ENCODE peak calls at places on chromosomes 13 and 19, in eight cellular contexts. R, G, H, Q, W, P, O and V are unnamed samples.

GRCh38 chr13:42968906-42969305 is 23.1 kb downstream of the EPSTI1 start:
- DNase-seq in R (peak; percentile 40), G (peak; percentile 88), H (no peak), Q (no peak), W (no peak), P (no peak), O (no peak), V (no peak)

GRCh38 chr19:35396240-35396885 is 25.5 kb downstream of the GPR42 start:
- DNase-seq in R (no peak), G (no peak), H (no peak), Q (no peak), W (no peak), P (no peak), O (no peak), V (no peak)

GRCh38 chr19:51012661-51013190 is 6.8 kb downstream of the KLK10 start:
- DNase-seq in R (no peak), G (no peak), H (no peak), Q (no peak), W (no peak), P (no peak), O (no peak), V (no peak)

GRCh38 chr13:70844391-70845108 is 736.3 kb upstream of the KLHL1 start:
- DNase-seq in R (no peak), G (peak; percentile 62), H (no peak), Q (no peak), W (no peak), P (no peak), O (no peak), V (no peak)

GRCh38 chr13:40676007-40676406 is 9.6 kb upstream of the FOXO1 start:
- DNase-seq in R (no peak), G (no peak), H (no peak), Q (no peak), W (no peak), P (no peak), O (no peak), V (no peak)

GRCh38 chr13:27200413-27201066 is 28.9 kb upstream of the USP12 start:
- DNase-seq in R (no peak), G (no peak), H (no peak), Q (no peak), W (no peak), P (no peak), O (no peak), V (no peak)

GRCh38 chr13:40583738-40584137 is 82.7 kb downstream of the FOXO1 start:
- DNase-seq in R (no peak), G (no peak), H (no peak), Q (no peak), W (no peak), P (no peak), O (no peak), V (no peak)

GRCh38 chr13:20174656-20175405 is 14.0 kb upstream of the GJA3 start:
- DNase-seq in R (peak; percentile 62), G (peak; percentile 85), H (peak; percentile 61), Q (peak; percentile 69), W (peak; percentile 57), P (peak; percentile 76), O (peak; percentile 44), V (peak; percentile 82)

GRCh38 chr19:28883241-28883693 is 329.7 kb downstream of the UQCRFS1 start:
- DNase-seq in R (no peak), G (no peak), H (no peak), Q (no peak), W (peak; percentile 18), P (no peak), O (no peak), V (peak; percentile 31)

GRCh38 chr19:52211926-52212571 is 22.2 kb downstream of the PPP2R1A start:
- DNase-seq in R (no peak), G (no peak), H (no peak), Q (no peak), W (no peak), P (no peak), O (no peak), V (no peak)

GRCh38 chr19:50649433-50650391 is at the start of gene C19orf81:
- DNase-seq in R (no peak), G (no peak), H (no peak), Q (peak; percentile 68), W (no peak), P (no peak), O (no peak), V (no peak)

DNA sequence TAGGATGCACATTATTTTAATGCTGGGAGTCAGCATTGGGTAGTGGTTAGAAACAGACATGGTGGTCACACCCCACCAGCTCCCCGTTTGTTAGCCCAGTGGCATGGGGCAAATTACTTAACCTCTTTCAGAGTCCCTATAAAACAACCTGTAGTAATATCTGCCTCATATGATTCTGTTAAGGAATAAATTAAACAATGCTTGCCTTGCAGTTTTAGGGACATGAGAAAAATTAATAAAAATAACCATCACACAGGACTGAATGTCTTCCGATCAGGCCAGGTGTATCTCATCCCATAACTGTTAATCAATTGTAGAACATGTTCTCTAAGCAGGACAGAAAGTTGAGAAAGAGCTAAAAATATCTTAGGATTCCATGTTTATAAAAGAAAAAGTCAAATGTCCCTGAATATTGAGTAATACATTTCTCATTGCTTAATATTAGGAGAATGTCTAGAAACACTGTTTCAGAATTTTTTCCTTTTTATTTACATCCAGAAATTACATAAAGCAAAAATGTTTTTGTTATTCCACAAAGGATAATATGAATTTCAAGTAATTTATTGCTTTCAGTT is 196.5 kb downstream of the GPC6 start:
- DNase-seq in R (no peak), G (no peak), H (no peak), Q (no peak), W (no peak), P (no peak), O (no peak), V (no peak)
- TF ChIP-seq POLR2A in R (no peak), G (no peak), H (no peak), Q (no peak), W (no peak), P (no peak), O (no peak), V (no peak)

GRCh38 chr19:44746946-44747738 is 1.4 kb upstream of the BCL3 start:
- DNase-seq in R (peak; percentile 92), G (peak; percentile 97), H (peak; percentile 65), Q (peak; percentile 92), W (peak; percentile 95), P (peak; percentile 96), O (peak; percentile 84), V (peak; percentile 96)

GRCh38 chr19:44746616-44746945 is 1.9 kb upstream of the BCL3 start:
- DNase-seq in R (no peak), G (no peak), H (no peak), Q (no peak), W (no peak), P (no peak), O (no peak), V (no peak)

GRCh38 chr19:44749318-44749717 is 810 bp downstream of the BCL3 start:
- DNase-seq in R (no peak), G (no peak), H (no peak), Q (no peak), W (no peak), P (no peak), O (no peak), V (no peak)

GRCh38 chr19:44748426-44749254 is at the start of gene BCL3:
- DNase-seq in R (peak; percentile 76), G (peak; percentile 90), H (peak; percentile 67), Q (no peak), W (peak; percentile 74), P (peak; percentile 65), O (no peak), V (peak; percentile 87)

DNA sequence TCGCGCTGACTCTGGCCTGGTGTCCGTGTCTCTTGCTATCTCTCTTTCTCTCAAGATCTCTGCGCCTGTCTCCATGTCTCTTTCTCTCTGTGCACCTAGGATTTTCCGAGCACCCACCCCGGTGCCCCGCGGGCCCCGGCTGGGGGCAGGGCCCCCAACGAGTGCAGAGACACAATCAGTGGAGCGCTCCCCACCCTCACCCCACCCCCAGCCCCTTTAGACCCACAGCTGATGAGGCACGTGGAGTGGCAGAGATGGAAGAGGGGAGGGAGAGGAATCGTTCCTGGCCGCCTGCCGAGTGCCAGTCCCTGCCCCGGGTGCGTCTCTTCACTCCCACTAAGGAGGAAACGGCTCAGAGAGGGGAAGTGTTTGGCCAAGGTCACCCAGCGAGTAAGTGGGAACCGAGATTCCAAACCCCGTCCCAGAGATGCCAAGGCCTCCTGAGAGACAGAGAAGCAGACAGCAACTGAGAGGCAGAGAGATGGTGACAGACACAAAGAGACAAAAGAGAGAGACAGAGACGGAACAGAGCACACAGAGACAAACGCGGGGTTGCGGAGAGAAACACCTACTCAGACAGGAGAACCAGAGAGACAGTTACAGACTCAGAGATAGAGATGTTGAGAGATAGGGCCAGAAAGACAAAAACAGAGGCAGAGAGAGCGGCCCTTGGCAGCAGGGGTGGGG is 626 bp upstream of the BCL3 start:
- DNase-seq in R (peak; percentile 70), G (peak; percentile 84), H (no peak), Q (peak; percentile 76), W (peak; percentile 76), P (peak; percentile 71), O (no peak), V (peak; percentile 86)
- TF ChIP-seq POLR2A in R (peak; percentile 44), G (peak; percentile 63), H (no peak), Q (no peak), W (no peak), P (no peak), O (no peak), V (no peak)

GRCh38 chr19:38846097-38846496 is 3.7 kb downstream of the HNRNPL start:
- DNase-seq in R (no peak), G (no peak), H (no peak), Q (no peak), W (no peak), P (no peak), O (no peak), V (no peak)
- TF ChIP-seq POLR2A in R (no peak), G (no peak), H (no peak), Q (no peak), W (no peak), P (no peak), O (no peak), V (no peak)

DNA sequence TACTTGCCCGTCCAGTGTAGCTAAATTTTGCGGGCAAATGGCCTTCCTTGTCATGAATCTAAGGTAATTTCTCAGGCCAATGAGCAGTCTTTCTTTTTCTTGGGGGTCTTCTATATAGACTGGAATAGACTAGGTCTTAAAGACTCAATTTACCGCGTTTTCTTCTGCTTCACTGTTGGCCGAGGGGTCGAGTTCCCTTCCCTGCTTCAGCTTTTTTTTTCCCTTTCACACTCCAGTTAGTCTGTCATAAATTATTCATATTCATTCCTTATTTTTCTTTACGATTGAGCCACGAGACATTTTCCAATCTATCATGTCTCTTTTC is 276 bp downstream of the ALG11 start:
- DNase-seq in R (no peak), G (no peak), H (no peak), Q (no peak), W (no peak), P (no peak), O (no peak), V (no peak)
- TF ChIP-seq POLR2A in R (no peak), G (no peak), H (no peak), Q (no peak), W (no peak), P (no peak), O (no peak), V (no peak)